ENCODE peak calls at places on chromosomes 6 and 20, in seven cellular contexts. G, F, Q, M, Y, V and H are unnamed samples.

GRCh38 chr6:29651413-29652197 is 5.3 kb upstream of the MOG start:
- DNase-seq in Y (no peak), V (no peak), F (peak), M (no peak), Q (no peak), G (peak), H (peak)

GRCh38 chr6:3269412-3269975 is 10.7 kb downstream of the PSMG4 start:
- DNase-seq in Y (no peak), G (no peak), Q (no peak), M (no peak), F (no peak), V (no peak), H (no peak)

GRCh38 chr6:87799651-87800050 is 97.6 kb upstream of the AKIRIN2 start:
- DNase-seq in Y (no peak), Q (no peak), V (no peak), G (no peak), F (no peak), M (no peak), H (no peak)

GRCh38 chr20:35302421-35303335 is 10.5 kb upstream of the FAM83C start:
- DNase-seq in Q (no peak), F (no peak), M (no peak), Y (no peak), V (no peak), G (peak), H (no peak)

GRCh38 chr6:14968056-14968643 is 277.7 kb upstream of the JARID2 start:
- DNase-seq in G (no peak), Q (no peak), V (no peak), M (no peak), Y (no peak), F (no peak), H (no peak)

GRCh38 chr20:48722737-48723191 is 105.0 kb downstream of the PREX1 start:
- DNase-seq in Y (no peak), V (peak), F (peak), M (no peak), Q (no peak), G (no peak), H (peak)

GRCh38 chr6:114785235-114786127 is 442.7 kb upstream of the HS3ST5 start:
- DNase-seq in G (no peak), V (no peak), M (no peak), Y (no peak), Q (no peak), F (no peak), H (peak)

GRCh38 chr20:55685425-55685824 is 319.9 kb downstream of the CBLN4 start:
- DNase-seq in M (no peak), Y (no peak), G (no peak), Q (no peak), F (no peak), V (no peak), H (no peak)

GRCh38 chr20:2118783-2119182 is 17.2 kb downstream of the STK35 start:
- DNase-seq in G (no peak), Y (no peak), Q (no peak), F (no peak), M (no peak), V (no peak), H (no peak)

GRCh38 chr20:51797357-51798025 is 4.8 kb downstream of the SALL4 start:
- DNase-seq in F (peak), G (peak), M (no peak), V (no peak), Y (no peak), Q (peak), H (peak)

GRCh38 chr6:33324139-33324538 is 6.6 kb upstream of the ZBTB22 start:
- DNase-seq in F (no peak), V (no peak), M (no peak), Q (no peak), G (no peak), Y (no peak), H (no peak)

GRCh38 chr20:47150403-47151152 is 205.9 kb downstream of the ZMYND8 start:
- DNase-seq in G (peak), F (peak), Y (peak), Q (peak), M (peak), V (peak), H (peak)

GRCh38 chr20:55488593-55488992 is 516.7 kb downstream of the CBLN4 start:
- DNase-seq in F (no peak), M (no peak), Q (no peak), G (no peak), V (no peak), Y (no peak), H (no peak)

GRCh38 chr6:32196682-32197616 is 4.5 kb upstream of the GPSM3 start:
- DNase-seq in M (peak), Q (no peak), F (peak), Y (peak), V (no peak), G (peak), H (peak)

GRCh38 chr6:112785408-112785807 is 438.3 kb downstream of the RFPL4B start:
- DNase-seq in V (no peak), F (no peak), Y (no peak), M (no peak), G (no peak), Q (no peak), H (no peak)

GRCh38 chr20:6038256-6038655 is 15.6 kb downstream of the LRRN4 start:
- DNase-seq in Q (no peak), G (no peak), M (no peak), V (no peak), F (no peak), Y (no peak), H (no peak)

GRCh38 chr6:137297887-137298286 is 78.7 kb upstream of the IFNGR1 start:
- DNase-seq in G (peak), V (no peak), M (peak), Y (peak), F (no peak), Q (no peak), H (peak)

GRCh38 chr6:32462609-32463008 is 22.9 kb downstream of the HLA-DRA start:
- DNase-seq in Y (no peak), F (no peak), V (no peak), G (no peak), Q (no peak), M (no peak), H (no peak)

GRCh38 chr6:129679758-129680157 is 30.2 kb downstream of the ARHGAP18 start:
- DNase-seq in M (no peak), G (no peak), F (no peak), Q (no peak), V (peak), Y (no peak), H (peak)

DNA sequence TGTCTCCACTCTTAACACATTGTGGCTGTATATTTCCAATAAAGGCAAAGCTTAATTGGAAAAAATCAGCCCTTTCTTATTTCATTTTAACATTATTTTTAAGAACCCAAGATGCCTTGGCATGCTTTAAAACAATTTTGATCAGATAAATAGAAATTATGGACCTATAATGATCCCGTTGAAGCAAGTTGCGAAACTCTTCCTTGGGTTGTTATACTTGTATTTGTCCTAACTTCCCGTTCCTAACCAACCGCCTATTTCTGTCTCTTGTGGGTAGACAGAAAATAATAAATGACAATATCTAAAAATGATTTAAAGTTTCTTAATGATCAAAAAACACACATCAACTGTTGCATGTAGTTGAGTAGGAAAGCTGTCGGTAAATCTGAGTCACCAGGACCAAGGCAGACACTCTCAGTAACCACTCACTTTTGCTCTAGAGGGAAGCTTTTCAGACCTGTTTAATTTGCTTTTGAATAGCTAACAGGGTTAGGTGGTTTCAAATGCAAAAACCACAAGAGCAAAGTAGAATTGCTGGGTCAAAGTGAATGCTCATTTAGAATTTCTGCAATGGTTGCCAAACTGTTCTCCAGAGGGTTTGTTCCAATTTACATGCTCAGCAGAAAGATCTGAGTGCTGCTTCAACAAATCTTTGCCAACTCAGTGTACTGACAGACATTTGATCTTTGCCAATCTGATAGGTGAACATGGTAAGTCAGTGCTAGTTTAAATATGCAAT is 34.2 kb upstream of the KCNK5 start:
- DNase-seq in V (no peak), M (no peak), Q (no peak), Y (no peak), G (no peak), F (no peak), H (peak)
- H3K18ac ChIP-seq in V (no peak), M (no peak), Q (no peak), Y (peak), G (no peak), F (no peak), H (no peak)

DNA sequence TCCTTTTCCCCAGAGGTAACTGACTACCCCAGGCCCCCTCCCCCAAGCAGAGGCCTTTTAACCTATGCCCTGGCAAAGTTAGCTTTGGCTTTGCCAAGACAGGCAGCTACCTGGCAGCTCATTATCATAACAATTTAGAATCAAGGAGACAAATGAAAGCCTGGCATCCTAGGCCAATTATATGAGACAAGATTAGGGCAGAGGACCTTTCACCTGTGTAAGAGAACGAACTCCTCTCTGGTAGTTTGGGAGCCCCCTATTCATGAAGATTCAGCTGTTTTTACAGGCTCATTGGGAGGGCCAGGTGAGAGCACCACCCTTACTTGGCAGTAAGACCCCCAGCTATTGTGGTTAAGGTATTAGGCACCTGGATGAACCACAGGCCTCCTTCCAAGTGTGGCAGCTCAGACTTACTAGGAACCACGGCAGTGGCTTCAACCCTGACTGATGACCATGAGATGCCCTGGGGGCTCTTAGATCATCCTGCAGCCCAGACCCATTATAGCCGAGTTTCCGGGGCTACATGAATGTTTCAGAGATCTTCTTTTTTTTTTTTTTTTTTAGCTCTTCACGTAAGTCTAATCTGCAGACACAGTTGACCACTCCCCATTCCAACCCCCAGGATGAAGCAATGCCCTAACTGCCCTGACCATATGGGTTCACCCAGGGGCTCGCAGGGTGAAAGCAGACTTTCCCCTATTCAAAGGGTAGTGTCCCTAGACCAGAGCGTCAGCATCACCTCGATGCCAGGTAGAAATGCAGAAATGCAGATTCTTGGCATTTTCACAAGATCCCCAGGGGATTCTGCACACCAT is 56.3 kb downstream of the RAB44 start:
- DNase-seq in M (no peak), V (peak), G (no peak), Q (no peak), F (no peak), Y (no peak), H (peak)
- H3K9ac ChIP-seq in M (no peak), V (no peak), G (no peak), Q (no peak), F (no peak), Y (no peak), H (no peak)

GRCh38 chr6:165895421-165896165 is 232.6 kb upstream of the PDE10A start:
- DNase-seq in Y (no peak), Q (no peak), V (no peak), G (no peak), F (no peak), M (no peak), H (peak)

GRCh38 chr6:165900970-165901369 is 237.9 kb upstream of the PDE10A start:
- DNase-seq in Q (no peak), G (no peak), M (no peak), V (no peak), F (no peak), Y (no peak), H (no peak)

GRCh38 chr6:165894228-165894825 is 231.3 kb upstream of the PDE10A start:
- DNase-seq in V (no peak), M (no peak), Y (no peak), F (no peak), Q (no peak), G (no peak), H (no peak)

GRCh38 chr6:165899592-165899991 is 236.6 kb upstream of the PDE10A start:
- DNase-seq in G (no peak), F (no peak), V (no peak), Y (no peak), Q (no peak), M (no peak), H (no peak)
- H3K18ac ChIP-seq in G (no peak), F (no peak), V (no peak), Y (no peak), Q (peak), M (no peak), H (no peak)

GRCh38 chr6:27591660-27592059 is 118.8 kb upstream of the ZNF184 start:
- DNase-seq in Y (peak), G (peak), Q (peak), V (peak), M (peak), F (peak), H (peak)
- H3K9ac ChIP-seq in Y (no peak), G (no peak), Q (no peak), V (no peak), M (no peak), F (peak), H (peak)

GRCh38 chr6:45966797-45967196 is 48.9 kb downstream of the CLIC5 start:
- DNase-seq in G (no peak), V (no peak), Y (no peak), F (no peak), M (no peak), Q (no peak), H (no peak)

GRCh38 chr6:45967363-45967762 is 48.3 kb downstream of the CLIC5 start:
- DNase-seq in Q (no peak), M (no peak), Y (no peak), V (peak), G (no peak), F (no peak), H (no peak)

GRCh38 chr6:45965007-45965406 is 50.7 kb downstream of the CLIC5 start:
- DNase-seq in F (peak), G (no peak), V (no peak), Q (no peak), M (no peak), Y (no peak), H (no peak)

GRCh38 chr6:45965787-45966186 is 49.9 kb downstream of the CLIC5 start:
- DNase-seq in M (no peak), V (no peak), F (peak), Y (no peak), Q (no peak), G (peak), H (peak)

DNA sequence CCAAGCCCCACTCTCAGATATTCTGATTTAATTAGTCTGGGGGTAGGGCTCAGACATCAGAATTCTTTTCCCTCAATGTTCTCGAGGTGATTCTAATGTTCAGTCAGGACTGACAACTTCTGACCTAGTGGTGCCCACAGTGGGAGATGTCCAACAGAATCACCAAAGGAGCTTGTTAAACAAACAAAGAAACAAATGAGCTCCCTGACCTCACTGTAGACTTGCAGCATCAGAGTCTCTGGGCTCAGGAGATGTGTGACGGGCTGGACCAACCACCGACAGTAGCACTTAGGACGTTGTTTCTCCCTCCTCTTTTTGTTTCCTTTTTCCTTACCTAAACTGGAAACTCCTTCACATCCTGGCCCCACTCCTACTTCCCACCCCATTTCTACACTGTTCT is 49.3 kb downstream of the CLIC5 start:
- DNase-seq in F (no peak), Q (no peak), Y (no peak), G (no peak), M (no peak), V (no peak), H (no peak)
- H3K18ac ChIP-seq in F (no peak), Q (no peak), Y (no peak), G (no peak), M (no peak), V (no peak), H (no peak)

DNA sequence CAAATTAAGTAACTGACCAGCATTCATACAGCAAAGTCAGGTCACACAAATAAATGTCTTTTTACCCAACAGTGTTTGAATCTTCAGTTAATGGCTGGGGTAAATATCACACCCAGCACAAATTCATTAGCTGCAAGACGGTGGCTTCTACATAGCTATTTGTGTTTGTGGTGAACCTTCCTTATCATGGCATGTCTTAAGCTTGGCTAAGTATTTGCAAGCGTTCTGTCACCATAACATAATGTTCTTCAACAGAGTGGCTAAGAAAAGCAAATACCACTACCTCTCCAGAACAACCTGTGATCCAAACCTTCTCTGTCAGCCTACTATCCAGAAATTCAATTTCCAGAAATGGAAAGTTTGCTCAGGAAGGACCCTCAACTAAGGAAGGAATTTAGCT is 255.6 kb upstream of the TAB2 start:
- DNase-seq in F (peak), Y (no peak), G (no peak), Q (no peak), M (no peak), V (no peak), H (no peak)
- H3K9ac ChIP-seq in F (no peak), Y (no peak), G (no peak), Q (no peak), M (no peak), V (no peak), H (no peak)

DNA sequence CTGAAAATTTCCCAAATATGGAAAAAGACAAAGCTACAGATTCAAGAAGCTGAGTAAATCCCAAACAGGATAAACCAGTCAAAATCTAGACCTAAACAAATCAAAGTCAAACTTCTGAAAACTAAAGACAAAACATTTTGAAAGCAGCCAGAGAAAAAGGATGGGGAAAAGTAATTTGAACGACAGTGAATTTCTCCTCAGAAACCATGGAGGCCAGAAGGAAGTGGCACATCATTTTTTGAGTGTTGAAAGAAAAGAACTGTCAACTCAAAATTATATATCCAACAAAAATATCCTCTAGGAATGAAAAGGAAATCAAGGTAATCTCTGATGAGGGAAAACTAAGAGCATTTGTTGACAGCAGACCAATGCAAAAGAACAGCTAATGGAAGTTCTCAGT is 6.8 kb downstream of the RAB23 start:
- DNase-seq in V (no peak), M (no peak), Y (no peak), Q (no peak), G (no peak), F (no peak), H (no peak)
- H3K18ac ChIP-seq in V (no peak), M (no peak), Y (no peak), Q (no peak), G (no peak), F (no peak), H (no peak)

GRCh38 chr20:54063580-54063979 is 6.8 kb downstream of the BCAS1 start:
- DNase-seq in G (no peak), F (no peak), M (no peak), Y (no peak), V (no peak), Q (no peak), H (no peak)
- H3K9ac ChIP-seq in G (no peak), F (no peak), M (no peak), Y (no peak), V (no peak), Q (no peak), H (no peak)